ENCODE peak calls at places on chromosomes 11 and 22, in five cellular contexts. W, F, D, M and E are unnamed samples.

GRCh38 chr11:45739866-45740265 is 65.1 kb upstream of the SLC35C1 start:
- DNase-seq in W (no peak), D (no peak), F (no peak), M (no peak), E (no peak)

GRCh38 chr11:33064033-33064825 is 24.9 kb downstream of the TCP11L1 start:
- DNase-seq in F (peak), M (no peak), D (no peak), W (no peak), E (peak)

GRCh38 chr11:76824980-76825725 is 35.6 kb upstream of the ACER3 start:
- DNase-seq in M (no peak), F (no peak), D (no peak), W (no peak), E (no peak)

GRCh38 chr11:103870821-103871309 is 165.6 kb upstream of the DDI1 start:
- DNase-seq in D (no peak), W (no peak), M (no peak), F (no peak), E (no peak)

GRCh38 chr11:117861151-117862018 is 15.1 kb downstream of the FXYD6 start:
- DNase-seq in F (no peak), D (no peak), W (peak), M (peak), E (peak)

GRCh38 chr22:36986242-36986821 is 32.9 kb downstream of the TST start:
- DNase-seq in M (no peak), W (no peak), F (peak), D (peak), E (peak)

GRCh38 chr22:35872451-35872850 is 154.8 kb downstream of the APOL5 start:
- DNase-seq in M (no peak), W (no peak), F (no peak), D (no peak), E (no peak)

GRCh38 chr11:6615046-6615445 is 3.0 kb upstream of the TAF10 start:
- DNase-seq in M (no peak), D (no peak), W (no peak), F (no peak), E (no peak)

GRCh38 chr22:36329217-36330078 is 58.3 kb downstream of the MYH9 start:
- DNase-seq in D (no peak), F (peak), W (peak), M (no peak), E (no peak)

GRCh38 chr22:32073823-32074380 is 30.8 kb downstream of the SLC5A1 start:
- DNase-seq in F (no peak), M (no peak), D (no peak), W (no peak), E (no peak)

GRCh38 chr22:23168381-23169031 is 11.8 kb upstream of the BCR start:
- DNase-seq in D (no peak), F (no peak), M (no peak), W (no peak), E (peak)